ENCODE peak calls at places on chromosomes 13 and 19, in ten cellular contexts. X is COR-L47; N is GM18507; B is Caki2; V is GM20000; Z is fibroblast of pulmonary artery; S is Daoy; L is NCI-H446; Y is stimulated activated CD8-positive, alpha-beta memory T cell treated with anti-CD3 and anti-CD28 coated beads, Interleukin-4, amount 100 ng/mL, for 1 hour; Q is cerebellum. C is an unnamed sample.

GRCh38 chr13:92317066-92317465 is 909.5 kb upstream of the GPC6 start:
- DNase-seq in X (no peak), N (no peak), B (no peak), V (no peak), Z (peak; percentile 83), S (no peak), L (no peak), Y (no peak), Q (no peak), C (peak; percentile 38)

GRCh38 chr19:8321760-8322637 is 703 bp downstream of the RPS28 start:
- DNase-seq in X (no peak), N (no peak), B (no peak), V (no peak), Z (no peak), S (no peak), L (no peak), Y (no peak), Q (no peak), C (no peak)

GRCh38 chr13:54742984-54743383 is 1714.4 kb downstream of the OLFM4 start:
- DNase-seq in X (peak; percentile 49), N (no peak), B (no peak), V (no peak), Z (no peak), S (no peak), L (no peak), Y (no peak), Q (no peak), C (no peak)

GRCh38 chr13:21012211-21012610 is 49.2 kb downstream of the LATS2 start:
- DNase-seq in X (no peak), N (no peak), B (no peak), V (no peak), Z (no peak), S (no peak), L (no peak), Y (no peak), Q (no peak), C (no peak)

GRCh38 chr13:107035778-107036177 is 467.8 kb upstream of the ARGLU1 start:
- DNase-seq in X (no peak), N (no peak), B (no peak), V (no peak), Z (peak; percentile 21), S (no peak), L (no peak), Y (no peak), Q (no peak), C (peak; percentile 26)

GRCh38 chr13:26406791-26407190 is 150.7 kb upstream of the WASF3 start:
- DNase-seq in X (no peak), N (no peak), B (no peak), V (no peak), Z (no peak), S (no peak), L (peak; percentile 38), Y (no peak), Q (peak; percentile 16), C (no peak)

GRCh38 chr19:18418725-18419194 is 438 bp upstream of the SSBP4 start:
- DNase-seq in X (no peak), N (no peak), B (no peak), V (no peak), Z (no peak), S (no peak), L (no peak), Y (no peak), Q (no peak), C (no peak)

GRCh38 chr19:38792250-38793111 is 3.5 kb downstream of the LGALS7B start:
- DNase-seq in X (no peak), N (no peak), B (no peak), V (peak; percentile 77), Z (peak; percentile 26), S (no peak), L (no peak), Y (no peak), Q (no peak), C (no peak)

GRCh38 chr19:13849991-13850909 is 26.7 kb upstream of the NANOS3 start:
- DNase-seq in X (peak; percentile 72), N (no peak), B (peak; percentile 81), V (peak; percentile 73), Z (peak; percentile 84), S (peak; percentile 94), L (peak; percentile 89), Y (no peak), Q (peak; percentile 68), C (peak; percentile 87)

GRCh38 chr13:39847336-39847735 is 191.9 kb downstream of the COG6 start:
- DNase-seq in X (no peak), N (no peak), B (no peak), V (no peak), Z (no peak), S (no peak), L (no peak), Y (no peak), Q (no peak), C (no peak)

GRCh38 chr19:52398091-52398461 is 427 bp downstream of the ZNF528 start:
- DNase-seq in X (no peak), N (no peak), B (no peak), V (peak; percentile 21), Z (peak; percentile 7), S (peak; percentile 29), L (no peak), Y (no peak), Q (peak; percentile 24), C (no peak)

GRCh38 chr13:38954291-38954690 is 36.3 kb downstream of the STOML3 start:
- DNase-seq in X (no peak), N (no peak), B (no peak), V (no peak), Z (peak; percentile 4), S (no peak), L (no peak), Y (no peak), Q (no peak), C (no peak)

GRCh38 chr19:1177322-1178114 is 3.5 kb upstream of the SBNO2 start:
- DNase-seq in X (no peak), N (no peak), B (peak; percentile 87), V (no peak), Z (peak; percentile 95), S (peak; percentile 98), L (peak; percentile 23), Y (no peak), Q (no peak), C (peak; percentile 94)